ENCODE peak calls at places on chromosome 1, in nine cellular contexts. M, L, I, N, O, J, Y, F and E are unnamed samples.

GRCh38 chr1:8721681-8722324 is 95.6 kb downstream of the RERE start:
- DNase-seq in L (no peak), M (no peak), I (no peak), Y (no peak), O (no peak), N (no peak), F (no peak), J (no peak), E (no peak)

GRCh38 chr1:189323090-189323489 is 1154.6 kb downstream of the BRINP3 start:
- DNase-seq in O (no peak), I (no peak), J (no peak), M (no peak), L (no peak), Y (no peak), F (no peak), N (no peak), E (peak; percentile 36)

GRCh38 chr1:103958699-103959098 is 209.0 kb downstream of the AMY1C start:
- DNase-seq in J (no peak), F (no peak), I (no peak), Y (no peak), L (no peak), N (no peak), M (no peak), O (no peak), E (no peak)

GRCh38 chr1:212595787-212596714 is 12.5 kb upstream of the ATF3 start:
- DNase-seq in L (no peak), Y (peak; percentile 94), F (no peak), M (no peak), J (no peak), N (no peak), O (peak; percentile 48), I (peak; percentile 53), E (peak; percentile 95)

GRCh38 chr1:150512846-150513245 is 2.7 kb upstream of the FALEC start:
- DNase-seq in F (no peak), I (no peak), O (no peak), N (no peak), Y (no peak), J (no peak), L (no peak), M (no peak), E (no peak)

GRCh38 chr1:171954386-171954785 is 113.1 kb downstream of the DNM3 start:
- DNase-seq in F (no peak), M (no peak), J (no peak), N (no peak), Y (no peak), O (no peak), L (no peak), I (no peak), E (no peak)

GRCh38 chr1:45375104-45376090 is 35.2 kb upstream of the MUTYH start:
- DNase-seq in Y (no peak), F (no peak), M (no peak), J (no peak), L (no peak), I (no peak), N (no peak), O (no peak), E (no peak)

GRCh38 chr1:90411155-90411554 is 305.9 kb downstream of the BARHL2 start:
- DNase-seq in I (no peak), F (no peak), M (no peak), Y (no peak), J (no peak), O (peak; percentile 19), N (no peak), L (no peak), E (no peak)

GRCh38 chr1:203640723-203641523 is 14.3 kb downstream of the ATP2B4 start:
- DNase-seq in I (no peak), L (no peak), J (no peak), O (no peak), Y (no peak), M (no peak), F (no peak), N (no peak), E (no peak)

GRCh38 chr1:65691962-65692361 is 100.7 kb upstream of the PDE4B start:
- DNase-seq in I (no peak), M (no peak), O (no peak), Y (no peak), N (no peak), F (no peak), J (no peak), L (no peak), E (peak; percentile 1)

GRCh38 chr1:214332950-214333798 is 52.2 kb downstream of the SMYD2 start:
- DNase-seq in F (no peak), M (peak; percentile 9), Y (peak; percentile 57), O (peak; percentile 52), L (no peak), I (peak; percentile 64), N (peak; percentile 29), J (no peak), E (peak; percentile 68)